ENCODE peak calls at places on chromosomes 11 and 22, in seven cellular contexts. One of them, this sample, is unnamed.

GRCh38 chr11:81224396-81224795 is 1509.3 kb downstream of the FAM181B start:
- DNase-seq in OCI-LY7: no peak
- DNase-seq in cardiac fibroblast: no peak
- DNase-seq in CD8-positive, alpha-beta T cell: no peak
- DNase-seq in MM.1S: no peak
- DNase-seq in AG04450: no peak
- DNase-seq in naive thymus-derived CD4-positive, alpha-beta T cell: no peak
- DNase-seq in this sample: no peak

GRCh38 chr11:130159657-130160459 is at the start of gene ST14:
- DNase-seq in OCI-LY7: peak
- DNase-seq in cardiac fibroblast: no peak
- DNase-seq in CD8-positive, alpha-beta T cell: no peak
- DNase-seq in MM.1S: peak
- DNase-seq in AG04450: no peak
- DNase-seq in naive thymus-derived CD4-positive, alpha-beta T cell: no peak
- DNase-seq in this sample: no peak

GRCh38 chr22:19291218-19291579 is 320 bp downstream of the CLTCL1 start:
- DNase-seq in OCI-LY7: no peak
- DNase-seq in cardiac fibroblast: no peak
- DNase-seq in CD8-positive, alpha-beta T cell: peak
- DNase-seq in MM.1S: no peak
- DNase-seq in AG04450: no peak
- DNase-seq in naive thymus-derived CD4-positive, alpha-beta T cell: no peak
- DNase-seq in this sample: no peak

GRCh38 chr22:22167791-22168189 is 76.8 kb upstream of the VPREB1 start:
- DNase-seq in OCI-LY7: peak
- DNase-seq in cardiac fibroblast: no peak
- DNase-seq in CD8-positive, alpha-beta T cell: no peak
- DNase-seq in MM.1S: peak
- DNase-seq in AG04450: no peak
- DNase-seq in naive thymus-derived CD4-positive, alpha-beta T cell: no peak
- DNase-seq in this sample: peak

GRCh38 chr22:21952586-21953571 is at the start of gene PPM1F:
- DNase-seq in OCI-LY7: peak
- DNase-seq in cardiac fibroblast: peak
- DNase-seq in CD8-positive, alpha-beta T cell: peak
- DNase-seq in MM.1S: peak
- DNase-seq in AG04450: peak
- DNase-seq in naive thymus-derived CD4-positive, alpha-beta T cell: peak
- DNase-seq in this sample: peak

GRCh38 chr22:47090591-47091240 is 328.3 kb downstream of the TBC1D22A start:
- DNase-seq in OCI-LY7: no peak
- DNase-seq in cardiac fibroblast: peak
- DNase-seq in CD8-positive, alpha-beta T cell: peak
- DNase-seq in MM.1S: no peak
- DNase-seq in AG04450: peak
- DNase-seq in naive thymus-derived CD4-positive, alpha-beta T cell: peak
- DNase-seq in this sample: no peak

GRCh38 chr11:116578971-116579687 is 193.7 kb downstream of the BUD13 start:
- DNase-seq in OCI-LY7: no peak
- DNase-seq in cardiac fibroblast: no peak
- DNase-seq in CD8-positive, alpha-beta T cell: no peak
- DNase-seq in MM.1S: no peak
- DNase-seq in AG04450: no peak
- DNase-seq in naive thymus-derived CD4-positive, alpha-beta T cell: no peak
- DNase-seq in this sample: no peak

GRCh38 chr22:17700778-17701177 is 62.2 kb downstream of the BCL2L13 start:
- DNase-seq in OCI-LY7: no peak
- DNase-seq in cardiac fibroblast: peak
- DNase-seq in CD8-positive, alpha-beta T cell: no peak
- DNase-seq in MM.1S: no peak
- DNase-seq in AG04450: no peak
- DNase-seq in naive thymus-derived CD4-positive, alpha-beta T cell: no peak
- DNase-seq in this sample: no peak

GRCh38 chr11:86588566-86589090 is 83.8 kb downstream of the ME3 start:
- DNase-seq in OCI-LY7: no peak
- DNase-seq in cardiac fibroblast: peak
- DNase-seq in CD8-positive, alpha-beta T cell: no peak
- DNase-seq in MM.1S: no peak
- DNase-seq in AG04450: no peak
- DNase-seq in naive thymus-derived CD4-positive, alpha-beta T cell: no peak
- DNase-seq in this sample: no peak

GRCh38 chr11:16402654-16403447 is 46.5 kb upstream of the SOX6 start:
- DNase-seq in OCI-LY7: no peak
- DNase-seq in cardiac fibroblast: no peak
- DNase-seq in CD8-positive, alpha-beta T cell: no peak
- DNase-seq in MM.1S: no peak
- DNase-seq in AG04450: no peak
- DNase-seq in naive thymus-derived CD4-positive, alpha-beta T cell: no peak
- DNase-seq in this sample: no peak

GRCh38 chr11:66012946-66013761 is 1.3 kb downstream of the CST6 start:
- DNase-seq in OCI-LY7: no peak
- DNase-seq in cardiac fibroblast: no peak
- DNase-seq in CD8-positive, alpha-beta T cell: no peak
- DNase-seq in MM.1S: no peak
- DNase-seq in AG04450: no peak
- DNase-seq in naive thymus-derived CD4-positive, alpha-beta T cell: no peak
- DNase-seq in this sample: no peak

GRCh38 chr11:30583505-30584280 is 2.5 kb downstream of the MPPED2 start:
- DNase-seq in OCI-LY7: no peak
- DNase-seq in cardiac fibroblast: no peak
- DNase-seq in CD8-positive, alpha-beta T cell: no peak
- DNase-seq in MM.1S: no peak
- DNase-seq in AG04450: no peak
- DNase-seq in naive thymus-derived CD4-positive, alpha-beta T cell: no peak
- DNase-seq in this sample: no peak

GRCh38 chr11:29208117-29208516 is 808.7 kb downstream of the KCNA4 start:
- DNase-seq in OCI-LY7: no peak
- DNase-seq in cardiac fibroblast: no peak
- DNase-seq in CD8-positive, alpha-beta T cell: no peak
- DNase-seq in MM.1S: no peak
- DNase-seq in AG04450: no peak
- DNase-seq in naive thymus-derived CD4-positive, alpha-beta T cell: no peak
- DNase-seq in this sample: no peak

GRCh38 chr22:28629420-28630184 is 50.0 kb downstream of the TTC28 start:
- DNase-seq in OCI-LY7: no peak
- DNase-seq in cardiac fibroblast: peak
- DNase-seq in CD8-positive, alpha-beta T cell: no peak
- DNase-seq in MM.1S: no peak
- DNase-seq in AG04450: no peak
- DNase-seq in naive thymus-derived CD4-positive, alpha-beta T cell: no peak
- DNase-seq in this sample: no peak

GRCh38 chr11:96155627-96156378 is 187.2 kb downstream of the MAML2 start:
- DNase-seq in OCI-LY7: no peak
- DNase-seq in cardiac fibroblast: peak
- DNase-seq in CD8-positive, alpha-beta T cell: no peak
- DNase-seq in MM.1S: no peak
- DNase-seq in AG04450: peak
- DNase-seq in naive thymus-derived CD4-positive, alpha-beta T cell: no peak
- DNase-seq in this sample: no peak

GRCh38 chr11:34792814-34793241 is 123.4 kb downstream of the APIP start:
- DNase-seq in OCI-LY7: no peak
- DNase-seq in cardiac fibroblast: no peak
- DNase-seq in CD8-positive, alpha-beta T cell: no peak
- DNase-seq in MM.1S: no peak
- DNase-seq in AG04450: no peak
- DNase-seq in naive thymus-derived CD4-positive, alpha-beta T cell: no peak
- DNase-seq in this sample: no peak

GRCh38 chr22:48239461-48240164 is 1477.2 kb downstream of the TBC1D22A start:
- DNase-seq in OCI-LY7: no peak
- DNase-seq in cardiac fibroblast: no peak
- DNase-seq in CD8-positive, alpha-beta T cell: no peak
- DNase-seq in MM.1S: no peak
- DNase-seq in AG04450: no peak
- DNase-seq in naive thymus-derived CD4-positive, alpha-beta T cell: no peak
- DNase-seq in this sample: no peak

GRCh38 chr11:62446091-62446490 is 27.3 kb downstream of the SCGB1A1 start:
- DNase-seq in OCI-LY7: no peak
- DNase-seq in cardiac fibroblast: no peak
- DNase-seq in CD8-positive, alpha-beta T cell: no peak
- DNase-seq in MM.1S: no peak
- DNase-seq in AG04450: no peak
- DNase-seq in naive thymus-derived CD4-positive, alpha-beta T cell: no peak
- DNase-seq in this sample: no peak

GRCh38 chr11:62444835-62445234 is 26.0 kb downstream of the SCGB1A1 start:
- DNase-seq in OCI-LY7: no peak
- DNase-seq in cardiac fibroblast: no peak
- DNase-seq in CD8-positive, alpha-beta T cell: no peak
- DNase-seq in MM.1S: no peak
- DNase-seq in AG04450: no peak
- DNase-seq in naive thymus-derived CD4-positive, alpha-beta T cell: no peak
- DNase-seq in this sample: no peak

GRCh38 chr11:62443390-62444201 is 24.8 kb downstream of the SCGB1A1 start:
- DNase-seq in OCI-LY7: no peak
- DNase-seq in cardiac fibroblast: no peak
- DNase-seq in CD8-positive, alpha-beta T cell: no peak
- DNase-seq in MM.1S: no peak
- DNase-seq in AG04450: no peak
- DNase-seq in naive thymus-derived CD4-positive, alpha-beta T cell: no peak
- DNase-seq in this sample: no peak

GRCh38 chr11:62445314-62445740 is 26.5 kb downstream of the SCGB1A1 start:
- DNase-seq in OCI-LY7: no peak
- DNase-seq in cardiac fibroblast: peak
- DNase-seq in CD8-positive, alpha-beta T cell: no peak
- DNase-seq in MM.1S: no peak
- DNase-seq in AG04450: peak
- DNase-seq in naive thymus-derived CD4-positive, alpha-beta T cell: no peak
- DNase-seq in this sample: no peak

GRCh38 chr11:62444271-62444833 is 25.5 kb downstream of the SCGB1A1 start:
- DNase-seq in OCI-LY7: no peak
- DNase-seq in cardiac fibroblast: peak
- DNase-seq in CD8-positive, alpha-beta T cell: no peak
- DNase-seq in MM.1S: no peak
- DNase-seq in AG04450: peak
- DNase-seq in naive thymus-derived CD4-positive, alpha-beta T cell: no peak
- DNase-seq in this sample: no peak
- H3K4me3 ChIP-seq in OCI-LY7: no peak
- H3K4me3 ChIP-seq in cardiac fibroblast: peak
- H3K4me3 ChIP-seq in CD8-positive, alpha-beta T cell: peak
- H3K4me3 ChIP-seq in MM.1S: peak
- H3K4me3 ChIP-seq in AG04450: peak
- H3K4me3 ChIP-seq in naive thymus-derived CD4-positive, alpha-beta T cell: peak
- H3K4me3 ChIP-seq in this sample: no peak

DNA sequence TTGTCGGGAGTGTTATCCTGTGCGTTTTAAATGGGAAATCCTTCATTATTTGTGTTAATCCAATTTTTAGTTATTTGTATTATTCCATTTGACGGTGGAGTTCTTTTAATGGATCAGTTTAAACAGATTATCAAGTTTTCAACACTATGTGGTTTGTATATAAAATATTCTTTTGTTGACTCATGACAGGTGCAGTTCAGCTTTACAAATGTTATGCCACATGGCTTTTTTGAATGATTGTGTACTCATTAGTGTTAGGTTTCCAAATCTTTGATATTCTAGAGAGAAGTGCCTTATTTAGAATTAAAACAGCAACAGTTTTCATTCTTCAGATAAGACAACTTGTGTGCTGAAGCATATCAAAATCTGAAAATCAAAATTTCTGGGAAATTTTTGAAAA is 2.4 kb downstream of the JAM3 start:
- DNase-seq in OCI-LY7: no peak
- DNase-seq in cardiac fibroblast: no peak
- DNase-seq in CD8-positive, alpha-beta T cell: no peak
- DNase-seq in MM.1S: no peak
- DNase-seq in AG04450: no peak
- DNase-seq in naive thymus-derived CD4-positive, alpha-beta T cell: no peak
- DNase-seq in this sample: no peak
- H3K4me3 ChIP-seq in OCI-LY7: no peak
- H3K4me3 ChIP-seq in cardiac fibroblast: no peak
- H3K4me3 ChIP-seq in CD8-positive, alpha-beta T cell: no peak
- H3K4me3 ChIP-seq in MM.1S: no peak
- H3K4me3 ChIP-seq in AG04450: no peak
- H3K4me3 ChIP-seq in naive thymus-derived CD4-positive, alpha-beta T cell: no peak
- H3K4me3 ChIP-seq in this sample: no peak

GRCh38 chr11:72036687-72037086 is 38.0 kb downstream of the IL18BP start:
- DNase-seq in OCI-LY7: no peak
- DNase-seq in cardiac fibroblast: no peak
- DNase-seq in CD8-positive, alpha-beta T cell: no peak
- DNase-seq in MM.1S: no peak
- DNase-seq in AG04450: no peak
- DNase-seq in naive thymus-derived CD4-positive, alpha-beta T cell: no peak
- DNase-seq in this sample: no peak
- H3K4me3 ChIP-seq in OCI-LY7: no peak
- H3K4me3 ChIP-seq in cardiac fibroblast: no peak
- H3K4me3 ChIP-seq in CD8-positive, alpha-beta T cell: no peak
- H3K4me3 ChIP-seq in MM.1S: no peak
- H3K4me3 ChIP-seq in AG04450: no peak
- H3K4me3 ChIP-seq in naive thymus-derived CD4-positive, alpha-beta T cell: no peak
- H3K4me3 ChIP-seq in this sample: no peak

GRCh38 chr11:10418950-10419310 is 36.1 kb upstream of the AMPD3 start:
- DNase-seq in OCI-LY7: no peak
- DNase-seq in cardiac fibroblast: no peak
- DNase-seq in CD8-positive, alpha-beta T cell: no peak
- DNase-seq in MM.1S: no peak
- DNase-seq in AG04450: no peak
- DNase-seq in naive thymus-derived CD4-positive, alpha-beta T cell: no peak
- DNase-seq in this sample: no peak

GRCh38 chr11:10414181-10414580 is 40.9 kb upstream of the AMPD3 start:
- DNase-seq in OCI-LY7: no peak
- DNase-seq in cardiac fibroblast: no peak
- DNase-seq in CD8-positive, alpha-beta T cell: no peak
- DNase-seq in MM.1S: peak
- DNase-seq in AG04450: no peak
- DNase-seq in naive thymus-derived CD4-positive, alpha-beta T cell: no peak
- DNase-seq in this sample: no peak

GRCh38 chr11:10414659-10415058 is 40.4 kb upstream of the AMPD3 start:
- DNase-seq in OCI-LY7: no peak
- DNase-seq in cardiac fibroblast: peak
- DNase-seq in CD8-positive, alpha-beta T cell: no peak
- DNase-seq in MM.1S: peak
- DNase-seq in AG04450: no peak
- DNase-seq in naive thymus-derived CD4-positive, alpha-beta T cell: no peak
- DNase-seq in this sample: peak

GRCh38 chr11:10415817-10416392 is 39.2 kb upstream of the AMPD3 start:
- DNase-seq in OCI-LY7: peak
- DNase-seq in cardiac fibroblast: no peak
- DNase-seq in CD8-positive, alpha-beta T cell: no peak
- DNase-seq in MM.1S: no peak
- DNase-seq in AG04450: no peak
- DNase-seq in naive thymus-derived CD4-positive, alpha-beta T cell: no peak
- DNase-seq in this sample: no peak

DNA sequence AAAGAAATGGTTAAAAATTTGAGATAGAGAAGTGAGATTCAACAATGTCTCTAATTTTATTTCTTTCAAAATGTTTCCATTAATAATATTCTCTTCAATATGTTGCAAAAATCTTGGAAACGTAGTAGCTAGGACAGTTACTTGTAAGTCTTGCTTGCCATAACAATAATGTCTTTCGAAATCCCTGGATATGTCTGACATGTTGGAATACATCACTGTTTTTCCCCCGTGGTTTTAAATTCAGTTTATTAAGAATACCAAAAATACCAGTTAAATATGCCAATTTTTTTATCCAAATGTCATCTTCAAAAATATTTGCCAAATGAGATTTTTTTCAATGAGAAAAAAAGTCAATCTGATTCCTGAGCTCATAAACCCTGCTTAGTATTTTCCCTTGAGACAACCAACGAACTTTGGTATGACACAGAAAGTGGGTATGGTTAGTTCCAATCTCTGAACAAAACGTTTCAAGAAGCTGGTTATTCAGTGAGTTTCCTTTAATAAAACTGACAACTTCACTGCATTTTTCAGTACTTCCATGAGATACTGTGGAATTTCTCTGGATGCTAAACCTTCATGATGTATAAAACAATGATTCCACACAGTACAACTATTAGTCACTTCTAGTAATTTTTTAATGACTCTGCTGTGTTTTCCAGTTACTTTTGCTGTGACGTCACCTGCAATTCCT is 36.7 kb upstream of the AMPD3 start:
- DNase-seq in OCI-LY7: no peak
- DNase-seq in cardiac fibroblast: peak
- DNase-seq in CD8-positive, alpha-beta T cell: no peak
- DNase-seq in MM.1S: no peak
- DNase-seq in AG04450: no peak
- DNase-seq in naive thymus-derived CD4-positive, alpha-beta T cell: no peak
- DNase-seq in this sample: no peak
- H3K4me3 ChIP-seq in OCI-LY7: no peak
- H3K4me3 ChIP-seq in cardiac fibroblast: no peak
- H3K4me3 ChIP-seq in CD8-positive, alpha-beta T cell: no peak
- H3K4me3 ChIP-seq in MM.1S: no peak
- H3K4me3 ChIP-seq in AG04450: no peak
- H3K4me3 ChIP-seq in naive thymus-derived CD4-positive, alpha-beta T cell: no peak
- H3K4me3 ChIP-seq in this sample: no peak

This sample was measured in Jurkat, Clone E6-1.